ENCODE peak calls at places on chromosomes 6 and 20, in four cellular contexts. X, L, M and I are unnamed samples.

GRCh38 chr6:159788276-159788675 is 1.1 kb downstream of the TCP1 start:
- DNase-seq in X (no peak), M (no peak), L (no peak), I (no peak)

GRCh38 chr6:31557443-31558317 is 10.3 kb downstream of the NFKBIL1 start:
- DNase-seq in M (no peak), X (no peak), L (no peak), I (no peak)

GRCh38 chr6:116102856-116103255 is 2.2 kb downstream of the NT5DC1 start:
- DNase-seq in L (no peak), X (no peak), M (no peak), I (no peak)

GRCh38 chr6:26556263-26557070 is 18.3 kb downstream of the HMGN4 start:
- DNase-seq in X (peak), L (no peak), M (peak), I (peak)

GRCh38 chr6:34520645-34521462 is 35.3 kb downstream of the SPDEF start:
- DNase-seq in L (no peak), X (no peak), M (no peak), I (no peak)

GRCh38 chr6:70150521-70150920 is 152.4 kb downstream of the COL9A1 start:
- DNase-seq in M (no peak), X (no peak), L (no peak), I (no peak)

GRCh38 chr20:23362392-23363256 is 642 bp downstream of the GZF1 start:
- DNase-seq in L (no peak), M (peak), X (no peak), I (peak)

GRCh38 chr20:63854069-63854765 is 7.1 kb upstream of the ABHD16B start:
- DNase-seq in L (no peak), X (no peak), M (no peak), I (peak)

GRCh38 chr20:49288250-49288751 is 10.4 kb upstream of the ZNFX1 start:
- DNase-seq in M (no peak), X (no peak), L (no peak), I (no peak)

GRCh38 chr6:28944412-28945006 is 20.7 kb upstream of the TRIM27 start:
- DNase-seq in M (peak), L (no peak), X (peak), I (peak)

GRCh38 chr6:154508573-154509375 is 1.7 kb downstream of the CNKSR3 start:
- DNase-seq in X (no peak), M (no peak), L (no peak), I (peak)

GRCh38 chr20:10368702-10369041 is 65.3 kb downstream of the MKKS start:
- DNase-seq in M (no peak), L (no peak), X (no peak), I (no peak)
- H3K4me3 ChIP-seq in M (no peak), L (no peak), X (no peak), I (no peak)

DNA sequence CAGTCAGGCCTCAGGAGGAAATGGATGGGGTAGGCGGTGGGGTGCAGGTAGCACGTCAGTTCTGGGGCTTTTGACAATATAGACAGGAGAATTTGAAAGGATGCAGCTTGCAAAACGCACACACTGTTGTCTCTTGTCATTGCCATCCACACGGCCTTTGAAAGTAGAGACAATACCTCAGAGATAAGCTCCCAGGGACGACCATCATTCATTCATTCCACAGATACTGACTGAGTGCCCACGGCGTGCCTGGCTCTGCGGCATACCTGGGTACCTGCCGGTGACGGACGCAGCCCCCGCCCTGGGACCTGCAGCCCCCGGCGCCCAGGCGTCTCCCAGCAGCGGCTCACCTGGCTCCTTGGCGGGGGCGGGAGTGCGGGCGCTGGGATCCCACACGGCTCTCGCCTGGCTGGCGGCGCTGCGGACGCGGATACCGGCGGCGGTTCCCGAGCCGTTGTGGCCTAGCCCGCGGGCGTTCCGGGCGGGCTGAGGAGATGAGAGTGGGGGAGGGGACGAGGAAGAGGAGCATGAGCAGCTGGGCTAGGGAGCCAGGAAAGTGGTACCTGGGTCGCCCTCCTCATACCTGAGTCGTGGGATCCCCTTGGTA is at the start of gene SLC26A8:
- DNase-seq in X (no peak), L (no peak), M (no peak), I (no peak)
- H3K4me3 ChIP-seq in X (no peak), L (peak), M (no peak), I (peak)

GRCh38 chr6:48826884-48827701 is 636.0 kb downstream of the MMUT start:
- DNase-seq in X (peak), L (no peak), M (peak), I (peak)
- H3K4me3 ChIP-seq in X (no peak), L (no peak), M (no peak), I (no peak)

DNA sequence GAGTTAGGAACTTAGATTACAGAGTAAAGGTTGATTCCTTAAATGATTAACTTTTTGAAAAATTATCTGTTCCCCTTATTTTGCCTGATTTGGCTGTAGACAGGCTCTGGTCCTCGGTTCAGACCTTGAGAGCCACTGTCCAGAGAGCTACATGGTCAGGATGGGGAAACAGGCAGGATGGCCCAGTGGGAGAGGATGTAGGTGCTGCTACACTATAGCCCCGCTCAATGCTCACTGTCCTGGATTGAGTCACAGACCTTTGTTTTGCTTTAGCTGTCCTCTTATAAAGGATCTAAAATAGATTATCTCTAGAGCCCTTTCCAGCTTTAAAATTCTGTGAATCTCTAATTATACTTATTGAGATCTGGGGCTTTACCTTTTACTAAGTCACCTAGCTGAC is 1.3 kb upstream of the FBXO30 start:
- DNase-seq in X (no peak), M (no peak), L (no peak), I (no peak)
- H3K4me3 ChIP-seq in X (peak), M (peak), L (peak), I (peak)